ENCODE peak calls at places on chromosome 12, in ten cellular contexts. B, C, L, U, J, R, D, K, Q and T are unnamed samples.

GRCh38 chr12:14643247-14643646 is 53.2 kb downstream of the GUCY2C start:
- DNase-seq in B (no peak), C (no peak), L (no peak), U (no peak), J (no peak), R (no peak), D (no peak), K (no peak), Q (no peak), T (no peak)

GRCh38 chr12:85036241-85036707 is at the start of the genes LRRIQ1 and TSPAN19:
- DNase-seq in B (peak), C (peak), L (peak), U (peak), J (peak), R (peak), D (peak), K (peak), Q (peak), T (peak)

GRCh38 chr12:9707356-9707755 is 25.5 kb downstream of the CLECL1 start:
- DNase-seq in B (no peak), C (no peak), L (no peak), U (no peak), J (no peak), R (no peak), D (no peak), K (no peak), Q (no peak), T (no peak)

GRCh38 chr12:51269174-51270066 is 795 bp downstream of the SMAGP start:
- DNase-seq in B (peak), C (no peak), L (peak), U (peak), J (no peak), R (peak), D (peak), K (no peak), Q (no peak), T (peak)

GRCh38 chr12:95634622-95635621 is 83.6 kb upstream of the USP44 start:
- DNase-seq in B (no peak), C (peak), L (no peak), U (no peak), J (no peak), R (no peak), D (peak), K (no peak), Q (no peak), T (no peak)

GRCh38 chr12:54338682-54339296 is 13.9 kb downstream of the COPZ1 start:
- DNase-seq in B (no peak), C (peak), L (no peak), U (no peak), J (no peak), R (no peak), D (no peak), K (no peak), Q (no peak), T (no peak)

GRCh38 chr12:115255257-115255656 is 571.3 kb upstream of the TBX3 start:
- DNase-seq in B (no peak), C (no peak), L (no peak), U (no peak), J (no peak), R (no peak), D (no peak), K (no peak), Q (no peak), T (no peak)

GRCh38 chr12:119807380-119807779 is 69.7 kb downstream of the CIT start:
- DNase-seq in B (no peak), C (no peak), L (no peak), U (no peak), J (no peak), R (no peak), D (no peak), K (no peak), Q (no peak), T (no peak)

GRCh38 chr12:107014050-107014449 is 27.1 kb upstream of the MTERF2 start:
- DNase-seq in B (no peak), C (no peak), L (no peak), U (peak), J (no peak), R (no peak), D (peak), K (no peak), Q (peak), T (no peak)

GRCh38 chr12:121753844-121754264 is 39.6 kb downstream of the RHOF start:
- DNase-seq in B (no peak), C (no peak), L (no peak), U (no peak), J (no peak), R (peak), D (peak), K (peak), Q (no peak), T (no peak)

GRCh38 chr12:91975891-91976290 is 169.8 kb downstream of the BTG1 start:
- DNase-seq in B (no peak), C (peak), L (no peak), U (no peak), J (no peak), R (no peak), D (no peak), K (no peak), Q (no peak), T (no peak)

GRCh38 chr12:49232940-49233841 is 31.7 kb upstream of the TUBA1C start:
- DNase-seq in B (peak), C (peak), L (peak), U (no peak), J (peak), R (peak), D (peak), K (no peak), Q (no peak), T (peak)

GRCh38 chr12:53890081-53890480 is 48.5 kb upstream of the HOXC13 start:
- DNase-seq in B (no peak), C (no peak), L (no peak), U (no peak), J (no peak), R (no peak), D (no peak), K (no peak), Q (no peak), T (no peak)

GRCh38 chr12:1681493-1681807 is 9.4 kb upstream of the ADIPOR2 start:
- DNase-seq in B (no peak), C (no peak), L (no peak), U (no peak), J (no peak), R (no peak), D (no peak), K (no peak), Q (no peak), T (no peak)

GRCh38 chr12:6730169-6730568 is 6.3 kb downstream of the COPS7A start:
- DNase-seq in B (no peak), C (no peak), L (no peak), U (no peak), J (no peak), R (no peak), D (no peak), K (no peak), Q (no peak), T (no peak)

DNA sequence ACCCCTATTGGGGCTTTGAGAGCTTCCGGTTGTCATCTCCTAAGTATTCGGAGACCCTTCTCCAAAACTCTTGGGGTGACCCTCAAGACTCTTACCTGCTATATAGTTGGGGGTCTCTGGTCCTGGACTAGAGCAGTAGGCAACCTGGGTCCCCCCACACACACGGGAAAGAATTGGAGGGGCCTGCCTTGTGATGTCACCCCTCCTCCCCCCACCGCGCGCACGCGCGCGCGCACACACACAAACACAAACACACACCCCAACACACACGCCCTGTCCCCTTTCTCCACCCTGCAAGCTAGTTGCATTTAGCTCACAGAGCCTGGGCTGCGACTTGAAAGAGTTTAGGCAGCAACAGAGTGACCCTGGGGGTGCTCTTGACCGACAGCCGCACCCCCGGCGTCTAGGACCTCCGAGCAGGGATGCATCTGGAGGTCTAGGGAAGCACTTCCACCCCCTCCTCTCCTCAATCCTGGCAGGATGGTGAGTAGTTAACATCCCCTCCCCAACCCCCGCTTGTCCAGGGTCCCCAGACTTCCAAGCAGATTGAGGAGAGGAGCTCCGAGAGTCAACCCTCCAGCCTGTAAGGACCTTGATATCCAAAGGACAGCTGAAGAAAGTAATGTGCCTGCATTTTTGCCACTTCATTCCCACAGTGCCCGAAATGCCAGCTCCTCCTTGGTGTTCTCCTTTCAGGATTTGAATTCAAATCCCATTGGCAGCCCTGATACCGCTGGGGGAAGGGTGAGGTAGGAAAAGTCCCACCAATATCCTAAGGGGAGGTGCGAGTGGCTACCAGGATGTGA is 1.4 kb upstream of the DNAJC14 start:
- DNase-seq in B (peak), C (peak), L (peak), U (peak), J (peak), R (peak), D (peak), K (no peak), Q (no peak), T (peak)
- TF ChIP-seq POLR2A in B (no peak), C (no peak), L (peak), U (peak), J (no peak), R (no peak), D (no peak), K (peak), Q (no peak), T (peak)

GRCh38 chr12:109112720-109113465 is 3.5 kb upstream of the ACACB start:
- DNase-seq in B (no peak), C (no peak), L (no peak), U (no peak), J (no peak), R (no peak), D (no peak), K (no peak), Q (no peak), T (no peak)
- TF ChIP-seq POLR2A in B (no peak), C (no peak), L (no peak), U (no peak), J (no peak), R (no peak), D (no peak), K (no peak), Q (no peak), T (no peak)

GRCh38 chr12:117032593-117033381 is 66.4 kb downstream of the TESC start:
- DNase-seq in B (no peak), C (peak), L (no peak), U (no peak), J (no peak), R (peak), D (peak), K (peak), Q (no peak), T (no peak)
- TF ChIP-seq POLR2A in B (no peak), C (no peak), L (no peak), U (no peak), J (no peak), R (no peak), D (no peak), K (no peak), Q (no peak), T (no peak)

DNA sequence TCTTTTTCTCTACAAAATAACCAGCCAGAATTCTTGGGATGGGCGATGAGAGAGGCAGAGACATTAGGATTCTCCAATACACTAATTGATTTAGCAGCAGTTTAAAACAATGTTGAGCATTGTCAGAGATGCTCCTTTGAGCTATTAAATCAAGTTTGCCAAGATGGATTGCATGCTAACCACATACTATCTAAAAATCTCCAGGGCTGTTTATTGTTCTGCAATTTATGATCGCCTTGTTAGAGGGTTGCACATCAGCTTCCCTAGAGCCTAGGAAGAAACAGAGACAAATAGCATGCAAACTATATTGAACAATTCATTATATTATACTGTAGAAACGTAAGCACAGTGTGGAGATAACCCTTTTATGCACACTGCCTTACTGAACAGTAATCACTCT is 599.9 kb downstream of the SOX5 start:
- DNase-seq in B (no peak), C (no peak), L (no peak), U (no peak), J (no peak), R (no peak), D (no peak), K (no peak), Q (no peak), T (no peak)
- TF ChIP-seq POLR2A in B (no peak), C (no peak), L (no peak), U (no peak), J (no peak), R (no peak), D (no peak), K (no peak), Q (no peak), T (no peak)

GRCh38 chr12:52522346-52523011 is 2.3 kb upstream of the KRT5 start:
- DNase-seq in B (peak), C (no peak), L (no peak), U (no peak), J (peak), R (no peak), D (no peak), K (no peak), Q (peak), T (no peak)
- TF ChIP-seq POLR2A in B (no peak), C (no peak), L (no peak), U (no peak), J (no peak), R (no peak), D (no peak), K (no peak), Q (no peak), T (no peak)

GRCh38 chr12:98503593-98504367 is 11.6 kb upstream of the TMPO start:
- DNase-seq in B (peak), C (peak), L (peak), U (peak), J (peak), R (peak), D (peak), K (peak), Q (peak), T (peak)
- TF ChIP-seq POLR2A in B (peak), C (no peak), L (peak), U (peak), J (no peak), R (no peak), D (no peak), K (no peak), Q (peak), T (peak)